ENCODE peak calls at places on chromosomes 6 and 20, in seven cellular contexts. One of them, this sample, is unnamed.

GRCh38 chr6:101268541-101268940 is 125.0 kb upstream of the GRIK2 start:
- DNase-seq in uterus: no peak
- DNase-seq in Peyer's patch: no peak
- DNase-seq in aorta: no peak
- DNase-seq in sigmoid colon: no peak
- DNase-seq in GM23248: peak; percentile 17
- DNase-seq in breast epithelium: no peak
- DNase-seq in this sample: no peak

GRCh38 chr6:126919947-126920346 is 198.5 kb upstream of the RSPO3 start:
- DNase-seq in uterus: no peak
- DNase-seq in Peyer's patch: no peak
- DNase-seq in aorta: no peak
- DNase-seq in sigmoid colon: no peak
- DNase-seq in GM23248: peak; percentile 98
- DNase-seq in breast epithelium: no peak
- DNase-seq in this sample: no peak

GRCh38 chr6:26115226-26115625 is 28.0 kb downstream of the HFE start:
- DNase-seq in uterus: no peak
- DNase-seq in Peyer's patch: no peak
- DNase-seq in aorta: no peak
- DNase-seq in sigmoid colon: no peak
- DNase-seq in GM23248: no peak
- DNase-seq in breast epithelium: no peak
- DNase-seq in this sample: no peak

GRCh38 chr20:60921021-60921622 is 330.9 kb upstream of the CDH4 start:
- DNase-seq in uterus: no peak
- DNase-seq in Peyer's patch: no peak
- DNase-seq in aorta: no peak
- DNase-seq in sigmoid colon: no peak
- DNase-seq in GM23248: no peak
- DNase-seq in breast epithelium: no peak
- DNase-seq in this sample: no peak

GRCh38 chr6:28985396-28986164 is 19.5 kb downstream of the ZNF311 start:
- DNase-seq in uterus: peak; percentile 80
- DNase-seq in Peyer's patch: peak; percentile 86
- DNase-seq in aorta: peak; percentile 88
- DNase-seq in sigmoid colon: peak; percentile 93
- DNase-seq in GM23248: peak; percentile 98
- DNase-seq in breast epithelium: peak; percentile 84
- DNase-seq in this sample: no peak

GRCh38 chr20:43954704-43955243 is 40.1 kb downstream of the TOX2 start:
- DNase-seq in uterus: no peak
- DNase-seq in Peyer's patch: no peak
- DNase-seq in aorta: no peak
- DNase-seq in sigmoid colon: no peak
- DNase-seq in GM23248: peak; percentile 26
- DNase-seq in breast epithelium: no peak
- DNase-seq in this sample: no peak

GRCh38 chr20:32603046-32603726 is 18.1 kb upstream of the NOL4L start:
- DNase-seq in uterus: no peak
- DNase-seq in Peyer's patch: peak; percentile 56
- DNase-seq in aorta: peak; percentile 77
- DNase-seq in sigmoid colon: no peak
- DNase-seq in GM23248: no peak
- DNase-seq in breast epithelium: no peak
- DNase-seq in this sample: no peak

GRCh38 chr6:42783876-42784738 is 2.3 kb downstream of the BICRAL start:
- DNase-seq in uterus: no peak
- DNase-seq in Peyer's patch: no peak
- DNase-seq in aorta: no peak
- DNase-seq in sigmoid colon: no peak
- DNase-seq in GM23248: peak; percentile 67
- DNase-seq in breast epithelium: no peak
- DNase-seq in this sample: no peak

GRCh38 chr20:51335329-51335841 is 207.1 kb downstream of the NFATC2 start:
- DNase-seq in uterus: no peak
- DNase-seq in Peyer's patch: no peak
- DNase-seq in aorta: no peak
- DNase-seq in sigmoid colon: no peak
- DNase-seq in GM23248: peak; percentile 96
- DNase-seq in breast epithelium: no peak
- DNase-seq in this sample: no peak

GRCh38 chr20:1900321-1900791 is 5.1 kb downstream of the SIRPA start:
- DNase-seq in uterus: peak; percentile 75
- DNase-seq in Peyer's patch: peak; percentile 74
- DNase-seq in aorta: peak; percentile 67
- DNase-seq in sigmoid colon: peak; percentile 89
- DNase-seq in GM23248: peak; percentile 85
- DNase-seq in breast epithelium: no peak
- DNase-seq in this sample: no peak

GRCh38 chr6:66421570-66421969 is 714.5 kb upstream of the EYS start:
- DNase-seq in uterus: no peak
- DNase-seq in Peyer's patch: no peak
- DNase-seq in aorta: no peak
- DNase-seq in sigmoid colon: no peak
- DNase-seq in GM23248: no peak
- DNase-seq in breast epithelium: no peak
- DNase-seq in this sample: no peak

GRCh38 chr6:164415832-164416563 is 893.4 kb downstream of the C6orf118 start:
- DNase-seq in uterus: no peak
- DNase-seq in Peyer's patch: no peak
- DNase-seq in aorta: no peak
- DNase-seq in sigmoid colon: no peak
- DNase-seq in GM23248: no peak
- DNase-seq in breast epithelium: no peak
- DNase-seq in this sample: no peak

GRCh38 chr20:47335251-47336012 is 21.1 kb downstream of the ZMYND8 start:
- DNase-seq in uterus: no peak
- DNase-seq in Peyer's patch: no peak
- DNase-seq in aorta: no peak
- DNase-seq in sigmoid colon: no peak
- DNase-seq in GM23248: peak; percentile 70
- DNase-seq in breast epithelium: no peak
- DNase-seq in this sample: no peak

GRCh38 chr6:133447924-133448323 is 206.8 kb downstream of the EYA4 start:
- DNase-seq in uterus: no peak
- DNase-seq in Peyer's patch: no peak
- DNase-seq in aorta: no peak
- DNase-seq in sigmoid colon: no peak
- DNase-seq in GM23248: peak; percentile 65
- DNase-seq in breast epithelium: no peak
- DNase-seq in this sample: no peak

GRCh38 chr20:56249244-56249955 is 868 bp downstream of the MC3R start:
- DNase-seq in uterus: no peak
- DNase-seq in Peyer's patch: no peak
- DNase-seq in aorta: no peak
- DNase-seq in sigmoid colon: no peak
- DNase-seq in GM23248: peak; percentile 30
- DNase-seq in breast epithelium: no peak
- DNase-seq in this sample: no peak

GRCh38 chr6:17292600-17293133 is 11.5 kb downstream of the RBM24 start:
- DNase-seq in uterus: no peak
- DNase-seq in Peyer's patch: no peak
- DNase-seq in aorta: no peak
- DNase-seq in sigmoid colon: no peak
- DNase-seq in GM23248: no peak
- DNase-seq in breast epithelium: no peak
- DNase-seq in this sample: no peak

GRCh38 chr6:58113960-58114359 is 796.5 kb downstream of the PRIM2 start:
- DNase-seq in uterus: no peak
- DNase-seq in Peyer's patch: no peak
- DNase-seq in aorta: no peak
- DNase-seq in sigmoid colon: no peak
- DNase-seq in GM23248: no peak
- DNase-seq in breast epithelium: no peak
- DNase-seq in this sample: no peak

GRCh38 chr6:16450285-16450684 is 211.9 kb downstream of the GMPR start:
- DNase-seq in uterus: no peak
- DNase-seq in Peyer's patch: no peak
- DNase-seq in aorta: no peak
- DNase-seq in sigmoid colon: no peak
- DNase-seq in GM23248: peak; percentile 97
- DNase-seq in breast epithelium: no peak
- DNase-seq in this sample: no peak

GRCh38 chr6:98498891-98499290 is 335.5 kb upstream of the POU3F2 start:
- DNase-seq in uterus: no peak
- DNase-seq in Peyer's patch: no peak
- DNase-seq in aorta: no peak
- DNase-seq in sigmoid colon: no peak
- DNase-seq in GM23248: no peak
- DNase-seq in breast epithelium: no peak
- DNase-seq in this sample: no peak

GRCh38 chr6:72954736-72955135 is 270.6 kb downstream of the KHDC1L start:
- DNase-seq in uterus: no peak
- DNase-seq in Peyer's patch: no peak
- DNase-seq in aorta: no peak
- DNase-seq in sigmoid colon: no peak
- DNase-seq in GM23248: no peak
- DNase-seq in breast epithelium: no peak
- DNase-seq in this sample: no peak

GRCh38 chr6:101129851-101130250 is 248.7 kb upstream of the ASCC3 start:
- DNase-seq in uterus: no peak
- DNase-seq in Peyer's patch: no peak
- DNase-seq in aorta: no peak
- DNase-seq in sigmoid colon: no peak
- DNase-seq in GM23248: no peak
- DNase-seq in breast epithelium: no peak
- DNase-seq in this sample: no peak

GRCh38 chr6:169844946-169845345 is 93.5 kb downstream of the ERMARD start:
- DNase-seq in uterus: peak; percentile 5
- DNase-seq in Peyer's patch: peak; percentile 37
- DNase-seq in aorta: no peak
- DNase-seq in sigmoid colon: no peak
- DNase-seq in GM23248: no peak
- DNase-seq in breast epithelium: no peak
- DNase-seq in this sample: no peak

GRCh38 chr6:34056301-34056700 is 89.6 kb downstream of the GRM4 start:
- DNase-seq in uterus: peak; percentile 87
- DNase-seq in Peyer's patch: peak; percentile 69
- DNase-seq in aorta: peak; percentile 64
- DNase-seq in sigmoid colon: peak; percentile 84
- DNase-seq in GM23248: peak; percentile 87
- DNase-seq in breast epithelium: peak; percentile 63
- DNase-seq in this sample: no peak

GRCh38 chr6:5143625-5144311 is 58.6 kb downstream of the PPP1R3G start:
- DNase-seq in uterus: peak; percentile 84
- DNase-seq in Peyer's patch: peak; percentile 95
- DNase-seq in aorta: peak; percentile 90
- DNase-seq in sigmoid colon: peak; percentile 91
- DNase-seq in GM23248: peak; percentile 89
- DNase-seq in breast epithelium: peak; percentile 90
- DNase-seq in this sample: peak; percentile 53

GRCh38 chr6:53666271-53666626 is 693 bp upstream of the KLHL31 start:
- DNase-seq in uterus: no peak
- DNase-seq in Peyer's patch: no peak
- DNase-seq in aorta: no peak
- DNase-seq in sigmoid colon: no peak
- DNase-seq in GM23248: no peak
- DNase-seq in breast epithelium: no peak
- DNase-seq in this sample: no peak

GRCh38 chr6:107819217-107819616 is 4.9 kb downstream of the SCML4 start:
- DNase-seq in uterus: no peak
- DNase-seq in Peyer's patch: no peak
- DNase-seq in aorta: no peak
- DNase-seq in sigmoid colon: no peak
- DNase-seq in GM23248: peak; percentile 46
- DNase-seq in breast epithelium: no peak
- DNase-seq in this sample: no peak

GRCh38 chr6:107819976-107820551 is 4.0 kb downstream of the SCML4 start:
- DNase-seq in uterus: no peak
- DNase-seq in Peyer's patch: peak; percentile 63
- DNase-seq in aorta: no peak
- DNase-seq in sigmoid colon: no peak
- DNase-seq in GM23248: peak; percentile 71
- DNase-seq in breast epithelium: no peak
- DNase-seq in this sample: peak; percentile 27

GRCh38 chr6:107817784-107818183 is 6.3 kb downstream of the SCML4 start:
- DNase-seq in uterus: no peak
- DNase-seq in Peyer's patch: no peak
- DNase-seq in aorta: no peak
- DNase-seq in sigmoid colon: no peak
- DNase-seq in GM23248: no peak
- DNase-seq in breast epithelium: no peak
- DNase-seq in this sample: no peak

GRCh38 chr6:107816818-107817217 is 7.3 kb downstream of the SCML4 start:
- DNase-seq in uterus: no peak
- DNase-seq in Peyer's patch: no peak
- DNase-seq in aorta: no peak
- DNase-seq in sigmoid colon: no peak
- DNase-seq in GM23248: no peak
- DNase-seq in breast epithelium: no peak
- DNase-seq in this sample: no peak

GRCh38 chr6:107818272-107818671 is 5.8 kb downstream of the SCML4 start:
- DNase-seq in uterus: no peak
- DNase-seq in Peyer's patch: no peak
- DNase-seq in aorta: no peak
- DNase-seq in sigmoid colon: no peak
- DNase-seq in GM23248: no peak
- DNase-seq in breast epithelium: no peak
- DNase-seq in this sample: no peak
- H3K4me1 ChIP-seq in uterus: no peaks in the 10 kb centered on the region
- H3K4me1 ChIP-seq in Peyer's patch: no peaks in the 10 kb centered on the region
- H3K4me1 ChIP-seq in aorta: no peaks in the 10 kb centered on the region
- H3K4me1 ChIP-seq in sigmoid colon: peaks cover 16% of the 10 kb centered on the region
- H3K4me1 ChIP-seq in GM23248: peaks cover 18% of the 10 kb centered on the region
- H3K4me1 ChIP-seq in breast epithelium: no peaks in the 10 kb centered on the region
- H3K4me1 ChIP-seq in this sample: peaks cover 38% of the 10 kb centered on the region

GRCh38 chr6:112233864-112234263 is 20.5 kb downstream of the LAMA4 start:
- DNase-seq in uterus: no peak
- DNase-seq in Peyer's patch: no peak
- DNase-seq in aorta: no peak
- DNase-seq in sigmoid colon: peak; percentile 73
- DNase-seq in GM23248: peak; percentile 95
- DNase-seq in breast epithelium: no peak
- DNase-seq in this sample: no peak
- H3K4me1 ChIP-seq in uterus: no peaks in the 10 kb centered on the region
- H3K4me1 ChIP-seq in Peyer's patch: no peaks in the 10 kb centered on the region
- H3K4me1 ChIP-seq in aorta: peaks cover 3% of the 10 kb centered on the region
- H3K4me1 ChIP-seq in sigmoid colon: peaks cover 77% of the 10 kb centered on the region
- H3K4me1 ChIP-seq in GM23248: peaks cover 77% of the 10 kb centered on the region
- H3K4me1 ChIP-seq in breast epithelium: no peaks in the 10 kb centered on the region
- H3K4me1 ChIP-seq in this sample: no peaks in the 10 kb centered on the region

GRCh38 chr20:50249447-50250388 is 59.1 kb downstream of the CEBPB start:
- DNase-seq in uterus: no peak
- DNase-seq in Peyer's patch: no peak
- DNase-seq in aorta: no peak
- DNase-seq in sigmoid colon: no peak
- DNase-seq in GM23248: no peak
- DNase-seq in breast epithelium: no peak
- DNase-seq in this sample: no peak
- H3K4me1 ChIP-seq in uterus: no peaks in the 10 kb centered on the region
- H3K4me1 ChIP-seq in Peyer's patch: no peaks in the 10 kb centered on the region
- H3K4me1 ChIP-seq in aorta: no peaks in the 10 kb centered on the region
- H3K4me1 ChIP-seq in sigmoid colon: no peaks in the 10 kb centered on the region
- H3K4me1 ChIP-seq in GM23248: peaks cover 40% of the 10 kb centered on the region
- H3K4me1 ChIP-seq in breast epithelium: peaks cover 31% of the 10 kb centered on the region
- H3K4me1 ChIP-seq in this sample: no peaks in the 10 kb centered on the region

DNA sequence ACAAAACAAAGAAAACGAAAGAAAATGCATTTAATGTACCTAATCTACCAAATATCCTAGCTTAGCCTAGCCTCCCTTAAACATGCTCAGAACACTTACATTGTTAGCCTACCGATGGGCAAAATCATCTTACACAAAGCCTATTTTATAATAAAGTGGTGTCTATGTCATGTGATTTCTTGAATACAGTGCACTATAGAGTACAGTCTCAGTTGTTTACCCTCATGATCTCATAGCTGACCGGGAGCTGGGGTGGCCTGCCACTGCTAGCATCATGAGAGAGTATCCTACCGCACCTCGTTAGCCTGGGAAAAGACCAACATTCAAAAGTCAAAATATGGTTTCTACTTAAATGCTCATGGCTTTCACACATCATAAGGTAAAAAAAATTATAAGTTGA is 16.6 kb downstream of the GCNT2 start:
- DNase-seq in uterus: no peak
- DNase-seq in Peyer's patch: no peak
- DNase-seq in aorta: no peak
- DNase-seq in sigmoid colon: no peak
- DNase-seq in GM23248: no peak
- DNase-seq in breast epithelium: no peak
- DNase-seq in this sample: no peak
- H3K4me1 ChIP-seq in uterus: no peaks in the 10 kb centered on the region
- H3K4me1 ChIP-seq in Peyer's patch: peaks cover 4% of the 10 kb centered on the region
- H3K4me1 ChIP-seq in aorta: no peaks in the 10 kb centered on the region
- H3K4me1 ChIP-seq in sigmoid colon: no peaks in the 10 kb centered on the region
- H3K4me1 ChIP-seq in GM23248: no peaks in the 10 kb centered on the region
- H3K4me1 ChIP-seq in breast epithelium: no peaks in the 10 kb centered on the region
- H3K4me1 ChIP-seq in this sample: no peaks in the 10 kb centered on the region

This sample was measured in effector memory CD4-positive, alpha-beta T cell.